ENCODE peak calls at places on chromosomes 4 and X, in six cellular contexts. D, G, J, R, P and X are unnamed samples. For H3K9me3, the result is how much of the 10 kb centered on the place peaks cover.

GRCh38 chrX:20333672-20334071 is 67.0 kb upstream of the RPS6KA3 start:
- DNase-seq in D (no peak), G (no peak), J (no peak), R (no peak), P (no peak), X (no peak)

GRCh38 chr4:100826067-100826466 is 308.2 kb upstream of the EMCN start:
- DNase-seq in D (peak), G (no peak), J (no peak), R (no peak), P (no peak), X (no peak)

GRCh38 chr4:13674971-13675370 is 47.4 kb upstream of the BOD1L1 start:
- DNase-seq in D (no peak), G (no peak), J (no peak), R (no peak), P (no peak), X (no peak)

GRCh38 chr4:8719421-8719820 is 126.9 kb downstream of the CPZ start:
- DNase-seq in D (no peak), G (no peak), J (no peak), R (no peak), P (no peak), X (no peak)

GRCh38 chrX:153592966-153593688 is 5.8 kb downstream of the CCNQ start:
- DNase-seq in D (no peak), G (no peak), J (no peak), R (no peak), P (no peak), X (no peak)

GRCh38 chr4:147361726-147362125 is 119.2 kb upstream of the EDNRA start:
- DNase-seq in D (no peak), G (peak), J (peak), R (peak), P (peak), X (peak)

GRCh38 chr4:75781328-75781727 is 57.0 kb downstream of the USO1 start:
- DNase-seq in D (no peak), G (peak), J (no peak), R (no peak), P (no peak), X (peak)

GRCh38 chr4:159141193-159141592 is 38.3 kb downstream of the RAPGEF2 start:
- DNase-seq in D (no peak), G (peak), J (no peak), R (no peak), P (no peak), X (peak)

GRCh38 chrX:54481751-54482150 is 14.3 kb downstream of the FGD1 start:
- DNase-seq in D (peak), G (peak), J (no peak), R (no peak), P (no peak), X (no peak)

GRCh38 chrX:131060147-131060546 is 2.0 kb downstream of the ARHGAP36 start:
- DNase-seq in D (no peak), G (no peak), J (no peak), R (no peak), P (no peak), X (no peak)

GRCh38 chr4:4985036-4985435 is 34.2 kb downstream of the CYTL1 start:
- DNase-seq in D (no peak), G (no peak), J (no peak), R (no peak), P (no peak), X (no peak)

GRCh38 chrX:120672389-120672788 is 42.5 kb upstream of the C1GALT1C1 start:
- DNase-seq in D (no peak), G (peak), J (peak), R (no peak), P (peak), X (peak)

GRCh38 chrX:50648151-50648550 is 165.8 kb downstream of the SHROOM4 start:
- DNase-seq in D (no peak), G (peak), J (no peak), R (no peak), P (no peak), X (no peak)

GRCh38 chrX:76148753-76149152 is 24.1 kb upstream of the PBDC1 start:
- DNase-seq in D (peak), G (peak), J (peak), R (peak), P (peak), X (peak)

GRCh38 chr4:154618708-154619315 is 6.4 kb upstream of the FGG start:
- DNase-seq in D (peak), G (peak), J (peak), R (peak), P (peak), X (peak)

GRCh38 chr4:108029731-108030130 is 40.0 kb downstream of the HADH start:
- DNase-seq in D (no peak), G (peak), J (peak), R (no peak), P (no peak), X (no peak)

GRCh38 chr4:110515676-110516075 is 39.7 kb downstream of the ENPEP start:
- DNase-seq in D (no peak), G (no peak), J (no peak), R (peak), P (no peak), X (no peak)

GRCh38 chrX:154750301-154751120 is at the start of gene GAB3:
- DNase-seq in D (peak), G (peak), J (peak), R (no peak), P (no peak), X (peak)

GRCh38 chrX:154383359-154384283 is 4.5 kb downstream of the EMD start:
- DNase-seq in D (no peak), G (no peak), J (no peak), R (no peak), P (no peak), X (no peak)

GRCh38 chrX:13389501-13389900 is 69.6 kb upstream of the ATXN3L start:
- DNase-seq in D (peak), G (no peak), J (no peak), R (no peak), P (no peak), X (no peak)

DNA sequence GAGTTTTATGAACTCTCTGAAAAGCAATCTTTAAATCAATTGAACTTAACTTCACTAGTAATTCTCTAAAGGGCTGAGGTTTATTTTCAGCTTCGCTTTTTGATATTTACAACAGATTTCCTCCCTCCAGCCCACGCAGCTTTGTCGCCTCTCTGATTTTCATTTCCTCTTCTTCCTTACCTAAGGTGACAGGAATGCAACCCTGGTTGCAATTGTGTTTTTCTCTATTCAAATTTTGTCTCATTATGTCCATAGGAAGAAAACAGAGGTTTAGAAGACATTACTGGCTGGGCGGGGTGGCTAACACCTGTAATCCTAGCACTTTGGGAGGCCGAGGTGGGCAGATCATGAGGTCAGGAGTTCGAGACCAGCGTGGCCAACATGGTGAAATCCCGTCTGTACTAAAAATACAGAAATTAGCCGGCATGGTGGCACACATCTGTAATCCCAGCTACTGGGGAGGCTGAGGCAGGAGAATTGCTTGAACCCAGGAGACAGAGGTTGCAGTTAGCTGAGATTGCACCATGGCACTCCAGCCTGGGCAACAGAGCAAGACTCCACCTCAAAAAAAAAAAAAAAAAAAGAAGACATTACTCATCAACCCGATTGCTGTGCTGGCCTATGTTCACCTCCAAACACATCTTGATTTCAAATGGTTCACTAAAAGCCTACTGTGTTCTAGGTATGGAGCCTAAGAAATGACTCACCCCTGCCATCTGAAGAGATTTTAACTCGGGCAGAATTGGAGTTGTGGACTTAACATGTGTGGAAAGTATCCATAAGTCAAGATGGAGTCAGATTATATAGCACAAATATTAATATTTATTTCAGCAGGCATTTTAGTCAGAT is 36.8 kb downstream of the VSIG4 start:
- DNase-seq in D (no peak), G (no peak), J (no peak), R (no peak), P (no peak), X (no peak)
- H3K9me3 ChIP-seq in D (under half), G (under half), J (under half), R (under half), P (under half), X (under half)

GRCh38 chr4:188091-188490 is 63.8 kb downstream of the ZNF718 start:
- DNase-seq in D (no peak), G (no peak), J (no peak), R (no peak), P (no peak), X (no peak)
- H3K9me3 ChIP-seq in D (half or more), G (under half), J (under half), R (under half), P (under half), X (under half)

GRCh38 chrX:150573702-150574101 is 5.3 kb downstream of the MTM1 start:
- DNase-seq in D (no peak), G (no peak), J (no peak), R (peak), P (no peak), X (no peak)

GRCh38 chrX:150574824-150575409 is 6.5 kb downstream of the MTM1 start:
- DNase-seq in D (no peak), G (no peak), J (no peak), R (no peak), P (no peak), X (no peak)

GRCh38 chrX:150570512-150570911 is 2.1 kb downstream of the MTM1 start:
- DNase-seq in D (no peak), G (no peak), J (peak), R (no peak), P (no peak), X (no peak)

GRCh38 chrX:150569155-150569477 is 695 bp downstream of the MTM1 start:
- DNase-seq in D (no peak), G (peak), J (peak), R (no peak), P (no peak), X (no peak)

GRCh38 chrX:150572206-150572605 is 3.8 kb downstream of the MTM1 start:
- DNase-seq in D (no peak), G (peak), J (peak), R (peak), P (no peak), X (no peak)
- H3K9me3 ChIP-seq in D (under half), G (under half), J (under half), R (under half), P (under half), X (under half)

GRCh38 chr4:131531087-131531486 is 1618.0 kb upstream of the PCDH10 start:
- DNase-seq in D (no peak), G (no peak), J (no peak), R (no peak), P (no peak), X (no peak)
- H3K9me3 ChIP-seq in D (under half), G (under half), J (under half), R (under half), P (under half), X (under half)

GRCh38 chr4:152323221-152323620 is 212.7 kb downstream of the FBXW7 start:
- DNase-seq in D (no peak), G (no peak), J (no peak), R (no peak), P (no peak), X (no peak)
- H3K9me3 ChIP-seq in D (under half), G (under half), J (under half), R (under half), P (under half), X (under half)